ENCODE peak calls at places on chromosomes 11 and 22, in five cellular contexts. M, R, B, F and G are unnamed samples.

GRCh38 chr11:84045146-84045545 is 759.0 kb upstream of the CCDC90B start:
- DNase-seq in M (no peak), F (no peak), R (no peak), B (no peak), G (no peak)

GRCh38 chr11:127962416-127962815 is 624.9 kb downstream of the ETS1 start:
- DNase-seq in R (no peak), B (no peak), F (no peak), M (no peak), G (no peak)

GRCh38 chr11:37449146-37449545 is 851.1 kb upstream of the RAG2 start:
- DNase-seq in R (no peak), M (no peak), B (peak), F (no peak), G (no peak)

GRCh38 chr11:115548878-115549528 is 44.8 kb upstream of the CADM1 start:
- DNase-seq in F (no peak), B (no peak), R (no peak), M (peak), G (no peak)

GRCh38 chr11:18671246-18671645 is 27.3 kb upstream of the TMEM86A start:
- DNase-seq in F (no peak), R (no peak), M (no peak), B (no peak), G (no peak)

GRCh38 chr11:74978041-74978440 is 10.7 kb upstream of the NEU3 start:
- DNase-seq in R (no peak), B (no peak), F (no peak), M (no peak), G (no peak)

GRCh38 chr22:27801197-27801615 is 350 bp downstream of the MN1 start:
- DNase-seq in R (peak), F (no peak), B (no peak), M (peak), G (no peak)

GRCh38 chr11:1293619-1294015 is 15.8 kb downstream of the TOLLIP start:
- DNase-seq in R (no peak), M (peak), F (no peak), B (peak), G (no peak)

GRCh38 chr11:45270946-45271345 is 15.2 kb downstream of the SYT13 start:
- DNase-seq in F (no peak), B (no peak), M (no peak), R (no peak), G (no peak)

GRCh38 chr11:72114570-72114969 is 2.1 kb upstream of the ANAPC15 start:
- DNase-seq in R (no peak), B (no peak), F (no peak), M (no peak), G (no peak)

GRCh38 chr11:43558056-43558455 is 122.5 kb upstream of the HSD17B12 start:
- DNase-seq in B (no peak), F (no peak), R (no peak), M (no peak), G (no peak)

GRCh38 chr11:75435571-75435925 is 2.5 kb upstream of the KLHL35 start:
- DNase-seq in F (no peak), B (no peak), R (no peak), M (no peak), G (no peak)

GRCh38 chr22:43110927-43111623 is 525 bp downstream of the BIK start:
- DNase-seq in B (peak), M (peak), F (peak), R (no peak), G (no peak)

GRCh38 chr11:121964591-121964990 is 151.4 kb downstream of the BLID start:
- DNase-seq in B (no peak), F (no peak), M (no peak), R (no peak), G (no peak)

GRCh38 chr22:32623943-32624342 is 149.3 kb downstream of the FBXO7 start:
- DNase-seq in R (no peak), M (peak), F (peak), B (no peak), G (peak)

GRCh38 chr11:114154271-114155047 is 94.9 kb downstream of the ZBTB16 start:
- DNase-seq in R (no peak), B (peak), F (peak), M (no peak), G (no peak)

GRCh38 chr22:43823911-43824665 is 12.0 kb upstream of the EFCAB6 start:
- DNase-seq in F (no peak), M (peak), B (no peak), R (no peak), G (no peak)

GRCh38 chr22:19225560-19225959 is 47.0 kb upstream of the SLC25A1 start:
- DNase-seq in B (no peak), M (no peak), R (no peak), F (no peak), G (no peak)

GRCh38 chr11:129270471-129270870 is 78.3 kb upstream of the ARHGAP32 start:
- DNase-seq in F (no peak), M (no peak), R (no peak), B (no peak), G (no peak)

GRCh38 chr11:66906077-66906929 is 49.4 kb downstream of the LRFN4 start:
- DNase-seq in F (peak), M (peak), B (no peak), R (no peak), G (no peak)

GRCh38 chr11:86248609-86249008 is 4.1 kb downstream of the EED start:
- DNase-seq in R (no peak), F (no peak), B (no peak), M (no peak), G (no peak)

GRCh38 chr22:24099661-24100060 is 81.6 kb upstream of the SUSD2 start:
- DNase-seq in M (peak), F (no peak), R (no peak), B (no peak), G (no peak)

GRCh38 chr11:95593101-95593500 is 196.5 kb downstream of the FAM76B start:
- DNase-seq in M (no peak), R (no peak), B (no peak), F (no peak), G (no peak)

GRCh38 chr11:78465169-78465942 is 47.7 kb upstream of the GAB2 start:
- DNase-seq in R (no peak), F (no peak), B (no peak), M (no peak), G (no peak)

GRCh38 chr11:34331736-34332135 is 26.1 kb downstream of the ABTB2 start:
- DNase-seq in F (no peak), B (no peak), M (no peak), R (no peak), G (no peak)

GRCh38 chr11:10899542-10899830 is 41.6 kb upstream of the ZBED5 start:
- DNase-seq in M (no peak), B (peak), R (no peak), F (peak), G (no peak)

GRCh38 chr22:31206896-31207687 is 5.0 kb upstream of the LIMK2 start:
- DNase-seq in B (no peak), R (no peak), M (peak), F (peak), G (no peak)

GRCh38 chr11:74816664-74817063 is 68.0 kb downstream of the RNF169 start:
- DNase-seq in B (no peak), R (no peak), M (no peak), F (no peak), G (no peak)

GRCh38 chr11:101357771-101358170 is 226.0 kb downstream of the TRPC6 start:
- DNase-seq in B (no peak), R (no peak), F (no peak), M (no peak), G (no peak)

GRCh38 chr11:79092791-79093313 is 348.0 kb downstream of the TENM4 start:
- DNase-seq in M (no peak), B (peak), F (peak), R (peak), G (no peak)

GRCh38 chr22:41575533-41575932 is 14.1 kb downstream of the PMM1 start:
- DNase-seq in F (no peak), R (no peak), B (no peak), M (no peak), G (no peak)

GRCh38 chr22:49291781-49292180 is 535.9 kb downstream of the BRD1 start:
- DNase-seq in R (no peak), B (no peak), F (no peak), M (no peak), G (no peak)

GRCh38 chr22:48925450-48925849 is 902.2 kb downstream of the BRD1 start:
- DNase-seq in M (no peak), F (no peak), B (no peak), R (no peak), G (peak)

GRCh38 chr22:28013611-28014010 is 94.6 kb upstream of the PITPNB start:
- DNase-seq in M (no peak), R (no peak), F (no peak), B (no peak), G (no peak)

GRCh38 chr22:32905400-32905799 is 103.9 kb downstream of the TIMP3 start:
- DNase-seq in M (no peak), R (no peak), F (no peak), B (peak), G (no peak)

GRCh38 chr22:20985720-20986119 is 3.6 kb downstream of the LZTR1 start:
- DNase-seq in R (no peak), F (no peak), M (no peak), B (no peak), G (no peak)

GRCh38 chr22:30398685-30399680 is 2.2 kb downstream of the SEC14L2 start:
- DNase-seq in B (no peak), F (no peak), M (no peak), R (no peak), G (no peak)

GRCh38 chr22:38124236-38124974 is 13.9 kb upstream of the BAIAP2L2 start:
- DNase-seq in F (peak), B (no peak), M (no peak), R (no peak), G (no peak)

GRCh38 chr22:44870021-44870420 is 117.6 kb downstream of the ARHGAP8 start:
- DNase-seq in F (no peak), M (no peak), R (peak), B (peak), G (no peak)

DNA sequence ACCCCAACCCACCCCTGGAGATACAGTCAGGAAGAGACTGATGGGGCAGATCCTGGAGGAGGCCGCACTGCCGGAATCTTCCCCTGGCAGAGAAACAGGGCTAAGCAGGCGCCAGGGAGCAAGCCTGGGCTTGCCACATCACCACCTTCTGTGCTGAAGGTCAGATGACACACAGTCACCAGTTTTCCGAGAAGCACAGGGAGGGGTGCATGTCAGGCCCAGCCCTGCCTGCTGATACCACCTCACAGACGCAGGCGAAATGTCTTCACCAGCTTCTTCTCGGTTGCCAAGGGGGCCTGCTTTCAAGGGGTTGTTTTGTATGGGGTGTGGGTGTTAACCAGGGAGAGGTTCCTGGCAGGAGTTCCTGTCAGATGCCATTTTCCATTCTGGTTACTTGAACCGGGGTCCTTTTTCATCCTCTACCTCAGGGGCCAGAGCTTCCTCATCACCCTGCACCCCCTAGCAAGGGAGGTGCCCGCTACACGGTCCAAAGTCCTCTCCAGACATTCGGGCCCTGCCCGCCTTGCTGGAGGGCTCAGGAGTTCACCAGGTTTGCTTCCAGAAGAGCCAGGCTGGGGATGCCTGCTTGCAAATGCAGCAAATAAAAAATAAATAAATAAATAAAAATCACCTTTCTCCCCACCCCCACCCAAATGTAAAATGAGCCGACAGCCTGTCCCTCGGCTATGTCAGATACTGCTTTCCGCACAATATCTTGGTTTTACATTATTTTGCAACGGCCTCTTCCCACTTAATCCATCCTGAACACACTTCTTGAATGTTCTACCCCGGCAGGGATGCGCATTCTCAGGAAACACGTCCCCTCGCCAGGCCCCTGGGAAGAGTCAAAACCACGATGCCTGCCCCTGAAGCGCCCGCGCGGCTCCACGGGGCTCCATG is 1.1 kb upstream of the NEAT1 start:
- DNase-seq in R (peak), M (peak), B (peak), F (peak), G (peak)
- TF ChIP-seq POLR2A in R (peak), M (no peak), B (peak), F (peak), G (peak)

DNA sequence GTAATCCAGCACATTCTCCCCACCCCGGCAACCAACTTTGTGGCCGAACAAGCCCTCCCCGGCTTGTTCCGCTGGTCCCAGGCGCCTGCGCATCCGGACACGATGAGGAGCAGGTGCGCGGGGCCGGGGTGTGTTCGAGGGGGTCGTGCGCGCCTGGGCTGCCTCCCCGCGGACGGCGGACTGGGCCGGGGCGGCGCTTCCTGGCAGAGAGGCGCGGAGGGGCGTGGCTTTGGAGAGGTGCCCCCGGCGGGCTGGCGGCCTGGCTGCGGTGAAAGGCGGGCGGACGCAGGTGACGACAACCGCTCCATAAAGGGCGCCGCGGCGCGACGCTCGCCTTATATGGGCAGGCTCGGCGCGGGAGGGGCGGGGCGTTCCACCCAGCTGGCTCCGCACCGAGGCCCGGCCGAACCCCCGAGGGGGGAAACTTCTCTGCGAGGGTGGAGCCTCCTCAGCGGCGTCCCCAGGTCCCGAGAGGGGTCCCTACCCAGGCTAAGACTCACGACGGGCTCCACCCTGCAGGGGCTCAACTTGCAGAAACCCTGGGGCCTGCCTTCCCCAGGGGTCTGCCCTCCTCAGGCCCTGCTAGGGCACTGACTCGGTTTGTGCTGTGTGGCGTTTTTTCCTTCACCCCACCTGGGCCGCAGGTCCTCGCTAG is 26.4 kb downstream of the TXN2 start:
- DNase-seq in F (peak), M (peak), R (no peak), B (peak), G (peak)
- TF ChIP-seq POLR2A in F (peak), M (peak), R (no peak), B (peak), G (peak)

GRCh38 chr11:12560861-12561260 is 113.4 kb upstream of the TEAD1 start:
- DNase-seq in R (no peak), B (no peak), M (no peak), F (no peak), G (no peak)
- TF ChIP-seq POLR2A in R (no peak), B (no peak), M (no peak), F (no peak), G (no peak)

GRCh38 chr22:39534591-39535301 is 2.2 kb upstream of the RPS19BP1 start:
- DNase-seq in B (peak), F (peak), M (peak), R (peak), G (peak)
- TF ChIP-seq POLR2A in B (no peak), F (no peak), M (no peak), R (no peak), G (no peak)

GRCh38 chr22:36329217-36330078 is 58.3 kb downstream of the MYH9 start:
- DNase-seq in R (peak), B (peak), M (peak), F (peak), G (no peak)
- TF ChIP-seq POLR2A in R (no peak), B (peak), M (no peak), F (peak), G (no peak)

DNA sequence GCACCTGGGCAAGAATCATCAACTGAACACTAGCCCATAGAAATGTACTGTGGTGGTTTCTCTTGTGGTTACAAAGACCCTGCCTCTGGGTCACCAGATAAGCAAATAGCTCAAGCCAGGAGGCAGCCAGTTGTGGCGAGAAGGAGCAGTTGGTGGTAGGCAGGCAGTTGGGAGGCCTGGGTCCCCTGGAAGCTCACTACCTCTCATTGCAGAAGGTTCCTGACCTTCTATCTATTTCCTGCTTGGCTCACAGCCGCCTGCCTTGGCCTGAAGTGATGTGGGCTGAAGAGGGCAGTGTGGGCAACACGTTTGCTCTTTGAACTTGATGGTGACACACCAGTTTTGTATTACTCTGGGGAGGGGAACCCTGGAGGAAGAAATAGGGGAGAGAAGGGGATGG is 34.7 kb downstream of the NECTIN1 start:
- DNase-seq in B (peak), F (no peak), M (peak), R (no peak), G (no peak)
- TF ChIP-seq POLR2A in B (no peak), F (no peak), M (no peak), R (no peak), G (no peak)

GRCh38 chr22:36640106-36640672 is 63.4 kb downstream of the CACNG2 start:
- DNase-seq in F (no peak), M (no peak), R (no peak), B (no peak), G (no peak)

GRCh38 chr22:36635483-36635882 is 68.1 kb downstream of the CACNG2 start:
- DNase-seq in M (no peak), F (no peak), R (no peak), B (no peak), G (no peak)

GRCh38 chr22:36641902-36642640 is 61.5 kb downstream of the CACNG2 start:
- DNase-seq in R (no peak), F (no peak), B (no peak), M (no peak), G (no peak)

DNA sequence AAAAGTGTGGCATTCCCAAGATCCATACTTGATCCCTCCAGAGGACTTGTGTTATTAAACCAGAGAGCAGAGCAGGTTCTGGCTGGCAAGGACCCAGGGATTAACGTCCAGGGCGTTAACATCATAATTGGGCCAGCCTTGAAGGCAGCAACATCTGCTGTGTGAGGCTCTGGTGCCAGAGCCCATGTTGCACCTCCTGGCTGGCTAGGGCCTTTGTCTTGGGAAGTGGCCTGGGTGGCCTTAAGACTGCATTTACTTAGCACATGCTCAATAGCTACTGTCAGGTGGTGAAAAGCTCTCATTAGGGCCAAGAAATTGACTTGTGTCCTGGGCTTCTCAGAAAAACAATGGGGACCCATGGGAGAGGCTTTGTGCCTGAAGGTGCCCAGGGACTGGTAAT is 66.6 kb downstream of the CACNG2 start:
- DNase-seq in B (no peak), R (no peak), M (no peak), F (no peak), G (no peak)
- TF ChIP-seq POLR2A in B (no peak), R (no peak), M (no peak), F (no peak), G (no peak)

DNA sequence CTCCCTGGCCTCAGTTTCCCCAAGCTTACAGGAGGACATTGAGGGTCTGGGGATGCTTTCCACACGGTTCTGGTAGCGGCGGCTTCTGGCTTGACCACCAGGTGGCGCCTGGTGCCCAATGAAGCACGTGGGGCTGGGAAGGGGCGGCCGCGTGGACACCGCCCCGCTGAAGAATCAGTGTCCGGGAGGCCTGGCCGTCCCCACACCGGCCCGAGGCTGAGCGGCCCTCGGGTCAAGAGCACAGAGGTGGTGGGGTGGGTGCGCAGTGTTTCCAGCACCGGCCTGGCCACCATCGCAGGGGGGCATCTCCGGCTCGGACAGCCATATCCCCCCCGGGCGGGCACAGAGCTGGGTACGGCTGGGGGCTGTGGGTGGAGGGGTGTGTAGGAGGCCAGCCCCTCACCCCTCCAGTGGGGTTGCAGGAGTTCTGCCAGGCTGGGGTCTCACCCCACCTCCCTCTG is 27.8 kb upstream of the PPARA start:
- DNase-seq in R (peak), F (no peak), M (peak), B (peak), G (no peak)
- TF ChIP-seq POLR2A in R (no peak), F (no peak), M (no peak), B (no peak), G (no peak)

GRCh38 chr11:32893947-32894827 is 1.6 kb downstream of the QSER1 start:
- DNase-seq in F (peak), R (peak), B (peak), M (no peak), G (no peak)
- TF ChIP-seq POLR2A in F (no peak), R (peak), B (peak), M (peak), G (no peak)